ENCODE peak calls at places on chromosomes 2 and 18, in nine cellular contexts. D, Z, I, S, P, K, G, H and L are unnamed samples.

GRCh38 chr18:27996792-27997191 is 180.1 kb downstream of the CDH2 start:
- DNase-seq in P (no peak), Z (no peak), S (no peak), D (peak), K (peak), I (no peak), H (no peak), G (no peak), L (peak)

GRCh38 chr2:95327861-95328260 is 30.7 kb downstream of the KCNIP3 start:
- DNase-seq in G (no peak), I (no peak), Z (no peak), P (no peak), S (no peak), H (no peak), D (no peak), K (no peak), L (no peak)

GRCh38 chr2:148699830-148700229 is 55.3 kb downstream of the EPC2 start:
- DNase-seq in Z (no peak), S (no peak), P (no peak), D (no peak), H (no peak), G (no peak), I (no peak), K (no peak), L (no peak)

GRCh38 chr2:222915092-222915957 is 54.5 kb downstream of the ACSL3 start:
- DNase-seq in H (no peak), S (no peak), Z (no peak), K (peak), P (no peak), I (peak), D (no peak), G (no peak), L (peak)

GRCh38 chr2:156333274-156333950 is 891 bp upstream of the NR4A2 start:
- DNase-seq in H (no peak), Z (no peak), G (no peak), K (no peak), P (no peak), D (no peak), I (no peak), S (no peak), L (no peak)

GRCh38 chr2:230893881-230894781 is 29.4 kb downstream of the ITM2C start:
- DNase-seq in P (no peak), S (no peak), D (no peak), G (no peak), K (no peak), I (peak), Z (peak), H (no peak), L (no peak)

GRCh38 chr2:68318686-68319396 is 908 bp downstream of the CNRIP1 start:
- DNase-seq in I (no peak), Z (no peak), D (no peak), P (peak), H (no peak), K (no peak), G (peak), S (no peak), L (peak)

GRCh38 chr2:69815717-69816116 is 13.7 kb upstream of the GMCL1 start:
- DNase-seq in I (no peak), K (no peak), Z (no peak), S (no peak), G (no peak), P (no peak), D (no peak), H (no peak), L (no peak)

GRCh38 chr18:76897257-76897656 is 74.9 kb downstream of the ZNF236 start:
- DNase-seq in I (no peak), G (no peak), K (no peak), P (no peak), Z (no peak), S (no peak), D (no peak), H (no peak), L (no peak)

GRCh38 chr2:58271826-58272225 is 30.7 kb upstream of the FANCL start:
- DNase-seq in P (no peak), Z (no peak), D (no peak), K (no peak), G (no peak), I (no peak), S (no peak), H (no peak), L (no peak)

GRCh38 chr2:392921-393270 is 105.0 kb upstream of the ALKAL2 start:
- DNase-seq in G (no peak), S (no peak), K (no peak), P (no peak), I (no peak), Z (no peak), D (no peak), H (no peak), L (no peak)

GRCh38 chr2:137862651-137863050 is 101.6 kb upstream of the HNMT start:
- DNase-seq in S (no peak), I (no peak), D (no peak), P (no peak), Z (no peak), K (no peak), H (no peak), G (no peak), L (no peak)

GRCh38 chr2:143263045-143263625 is 133.9 kb downstream of the ARHGAP15 start:
- DNase-seq in H (no peak), P (no peak), I (no peak), G (no peak), K (no peak), Z (peak), D (no peak), S (no peak), L (no peak)

GRCh38 chr18:32271649-32272324 is 81.9 kb downstream of the MEP1B start:
- DNase-seq in S (no peak), H (no peak), Z (peak), G (no peak), D (peak), I (peak), P (no peak), K (peak), L (peak)

GRCh38 chr2:241081643-241082337 is 20.3 kb downstream of the MTERF4 start:
- DNase-seq in D (no peak), Z (no peak), S (no peak), H (no peak), P (no peak), K (no peak), I (no peak), G (no peak), L (no peak)

GRCh38 chr2:171798156-171798815 is 95.8 kb downstream of the SLC25A12 start:
- DNase-seq in Z (no peak), H (no peak), S (peak), K (peak), G (no peak), D (peak), P (no peak), I (no peak), L (peak)

GRCh38 chr2:120876526-120877280 is 141.0 kb downstream of the GLI2 start:
- DNase-seq in Z (no peak), S (no peak), K (no peak), P (no peak), G (no peak), D (no peak), I (no peak), H (no peak), L (no peak)

GRCh38 chr2:233798335-233799086 is 20.4 kb downstream of the MROH2A start:
- DNase-seq in S (no peak), K (no peak), H (no peak), Z (no peak), G (no peak), D (no peak), P (no peak), I (no peak), L (no peak)

GRCh38 chr2:191680639-191681038 is 2.7 kb downstream of the NABP1 start:
- DNase-seq in I (no peak), Z (no peak), P (no peak), G (no peak), K (no peak), S (no peak), D (no peak), H (no peak), L (no peak)

GRCh38 chr2:174697267-174697666 is 67.0 kb downstream of the CHRNA1 start:
- DNase-seq in K (peak), G (peak), I (peak), Z (peak), D (peak), P (peak), H (no peak), S (peak), L (peak)

GRCh38 chr18:23196119-23197004 is 61.1 kb downstream of the CABLES1 start:
- DNase-seq in D (peak), P (no peak), K (no peak), I (no peak), G (no peak), S (no peak), H (no peak), Z (peak), L (no peak)

GRCh38 chr2:9262671-9263171 is 56.1 kb downstream of the ASAP2 start:
- DNase-seq in K (peak), S (no peak), Z (no peak), H (no peak), P (peak), D (no peak), G (no peak), I (no peak), L (no peak)

GRCh38 chr18:56574827-56575226 is 63.6 kb downstream of the TXNL1 start:
- DNase-seq in I (no peak), P (peak), H (no peak), K (peak), G (no peak), Z (no peak), S (no peak), D (no peak), L (no peak)

GRCh38 chr2:69742170-69742952 is 427 bp downstream of the ANXA4 start:
- DNase-seq in K (no peak), H (no peak), S (no peak), D (no peak), P (peak), Z (peak), I (no peak), G (no peak), L (no peak)

GRCh38 chr2:85503168-85503610 is 35.8 kb upstream of the MAT2A start:
- DNase-seq in D (no peak), P (no peak), G (no peak), K (no peak), I (no peak), S (no peak), H (no peak), Z (no peak), L (no peak)
- TF ChIP-seq CTCF in D (no peak), P (no peak), G (no peak), K (no peak), I (no peak), S (no peak), H (no peak), Z (no peak), L (no peak)

GRCh38 chr18:21129586-21130216 is 18.1 kb upstream of the ROCK1 start:
- DNase-seq in D (peak), H (no peak), G (no peak), K (no peak), S (no peak), Z (no peak), I (no peak), P (no peak), L (peak)

GRCh38 chr18:21132398-21132918 is 20.8 kb upstream of the ROCK1 start:
- DNase-seq in H (no peak), Z (no peak), K (no peak), P (no peak), G (no peak), I (no peak), S (no peak), D (no peak), L (no peak)

GRCh38 chr18:21131698-21132230 is 20.2 kb upstream of the ROCK1 start:
- DNase-seq in G (no peak), S (no peak), P (no peak), I (no peak), D (no peak), Z (no peak), H (no peak), K (no peak), L (no peak)

GRCh38 chr18:21134895-21135294 is 23.3 kb upstream of the ROCK1 start:
- DNase-seq in H (no peak), P (no peak), K (peak), G (no peak), S (no peak), Z (no peak), D (no peak), I (peak), L (peak)
- TF ChIP-seq CTCF in H (peak), P (peak), K (peak), G (peak), S (no peak), Z (no peak), D (no peak), I (peak), L (peak)

DNA sequence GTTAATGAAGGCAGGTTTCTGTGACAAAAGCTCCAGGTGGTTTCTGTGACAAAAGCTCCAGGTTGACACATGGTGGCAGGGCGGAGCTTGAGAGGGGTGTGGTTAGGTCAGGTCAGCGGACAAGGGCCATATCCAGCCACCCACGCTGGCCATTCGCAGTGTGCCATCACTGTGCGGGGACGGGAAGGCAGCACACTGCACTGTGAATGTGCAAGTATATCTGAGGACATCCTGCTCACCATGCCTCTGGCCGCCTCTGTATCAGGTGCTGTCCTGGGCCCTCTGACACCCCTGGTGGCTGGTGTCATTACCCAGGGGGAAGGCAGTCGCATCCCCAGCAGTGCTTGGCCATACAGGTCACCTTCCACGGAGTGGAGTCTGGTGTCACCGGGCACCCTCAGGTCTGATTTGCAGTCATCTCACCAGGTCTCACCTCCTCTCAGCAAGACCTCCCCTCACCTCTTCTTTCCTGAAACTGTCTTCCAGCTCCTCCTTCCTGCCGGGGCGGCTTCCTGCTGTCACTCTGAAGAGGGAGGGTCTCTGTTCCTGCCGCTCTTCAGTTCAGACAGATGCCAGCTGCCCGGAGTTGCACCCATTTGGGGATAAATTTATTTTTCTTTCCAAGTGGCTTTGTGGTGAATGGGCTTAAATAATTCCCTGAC is 34.9 kb downstream of the CTIF start:
- DNase-seq in D (no peak), K (no peak), P (no peak), S (no peak), Z (peak), G (peak), H (no peak), I (no peak), L (no peak)
- TF ChIP-seq CTCF in D (no peak), K (no peak), P (no peak), S (no peak), Z (no peak), G (peak), H (no peak), I (no peak), L (no peak)

DNA sequence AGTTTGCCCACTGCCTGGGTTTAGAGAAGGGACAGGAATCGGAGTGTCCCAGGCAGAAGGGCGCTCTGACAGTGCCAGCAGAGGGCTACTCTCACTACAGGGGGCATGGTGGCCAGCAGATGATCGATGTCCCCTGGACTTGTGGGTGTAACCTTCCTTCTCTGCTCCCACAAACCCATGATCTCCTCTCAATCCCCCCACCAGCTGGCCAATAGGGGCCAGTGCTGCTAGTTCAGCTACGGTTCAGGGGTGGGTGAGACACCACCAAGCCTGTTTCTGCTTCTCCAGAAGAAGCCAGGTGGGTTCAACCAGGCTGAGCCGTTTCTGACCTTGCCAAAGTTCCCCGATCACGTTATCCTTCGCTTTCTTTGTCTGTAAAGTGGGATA is 1.3 kb downstream of the NPPC start:
- DNase-seq in D (no peak), P (peak), Z (no peak), I (no peak), S (no peak), G (no peak), H (no peak), K (no peak), L (no peak)
- TF ChIP-seq CTCF in D (no peak), P (no peak), Z (no peak), I (no peak), S (peak), G (no peak), H (no peak), K (no peak), L (no peak)

GRCh38 chr2:155310589-155310988 is 612.1 kb downstream of the KCNJ3 start:
- DNase-seq in Z (no peak), S (no peak), P (no peak), K (peak), G (no peak), I (peak), D (peak), H (no peak), L (no peak)
- TF ChIP-seq CTCF in Z (peak), S (peak), P (peak), K (peak), G (peak), I (peak), D (peak), H (peak), L (peak)

DNA sequence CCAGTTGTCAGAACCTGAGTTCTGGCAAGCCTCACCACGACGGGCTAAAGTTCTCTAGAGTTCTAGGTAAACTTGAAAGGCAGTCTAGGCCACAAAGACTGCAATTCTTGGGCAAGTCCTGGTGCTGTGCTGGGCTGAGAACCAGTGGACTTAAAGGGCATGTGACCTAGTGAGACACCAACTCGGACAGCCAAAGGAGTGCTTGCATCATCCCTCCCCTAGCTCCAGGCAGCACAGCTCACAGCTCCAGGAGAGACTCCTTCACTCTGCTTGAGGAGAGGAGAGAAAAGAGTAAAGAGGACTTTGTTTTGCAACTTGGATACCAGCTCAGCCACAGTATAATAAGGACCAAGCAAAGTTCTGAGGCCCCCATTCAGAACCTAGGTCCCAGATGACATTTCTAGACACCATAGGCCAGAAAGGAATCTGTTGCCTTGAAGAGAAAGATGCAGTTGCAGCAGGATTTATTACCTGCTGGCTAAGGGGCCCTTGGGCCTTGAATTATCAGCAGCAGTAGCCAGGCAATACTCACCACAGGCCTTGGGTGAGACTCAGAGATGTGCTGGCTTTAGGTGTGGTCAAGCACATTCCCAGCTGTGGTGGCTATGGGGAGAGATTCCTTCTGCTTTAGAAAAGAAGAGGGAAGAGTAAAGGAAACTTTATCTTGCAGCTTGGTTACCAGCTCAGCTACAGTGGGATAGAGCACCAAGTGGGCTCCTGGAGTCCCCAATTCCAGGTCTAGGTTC is 51.8 kb downstream of the UPP2 start:
- DNase-seq in K (no peak), S (no peak), G (no peak), P (no peak), I (no peak), H (no peak), Z (no peak), D (no peak), L (no peak)
- TF ChIP-seq CTCF in K (no peak), S (no peak), G (no peak), P (no peak), I (no peak), H (no peak), Z (no peak), D (no peak), L (no peak)